ENCODE peak calls at places on chromosome 11, in eight cellular contexts. I is tibial nerve, W is AG20443, U is thyroid gland, L is fibroblast of the aortic adventitia, H is heart right ventricle, Y is endodermal cell, A is EL. R is an unnamed sample.
A peak's percentile ranks its signal among the peaks of the same experiment; 100 is the strongest.

GRCh38 chr11:10669258-10670033 is 24.1 kb downstream of the IRAG1 start:
- DNase-seq in L (peak; percentile 73), Y (no peak), H (no peak), W (peak; percentile 73), A (peak; percentile 75), I (no peak), U (no peak), R (no peak)

GRCh38 chr11:19766810-19767209 is 54.2 kb downstream of the NAV2 start:
- DNase-seq in U (no peak), L (peak; percentile 9), H (no peak), W (peak; percentile 62), I (no peak), Y (no peak), A (peak; percentile 50), R (peak; percentile 79)

GRCh38 chr11:83424376-83425136 is 138.4 kb upstream of the CCDC90B start:
- DNase-seq in Y (no peak), L (no peak), H (no peak), U (no peak), I (no peak), A (no peak), W (no peak), R (no peak)

GRCh38 chr11:85810521-85810870 is 445 bp downstream of the SYTL2 start:
- DNase-seq in Y (peak; percentile 61), A (no peak), H (no peak), I (no peak), L (no peak), U (peak; percentile 5), W (no peak), R (no peak)

GRCh38 chr11:116224889-116225200 is 547.9 kb downstream of the BUD13 start:
- DNase-seq in Y (no peak), W (no peak), U (no peak), L (no peak), H (no peak), I (no peak), A (no peak), R (no peak)

GRCh38 chr11:3205261-3206127 is 13.1 kb downstream of the MRGPRG start:
- DNase-seq in Y (no peak), H (no peak), A (no peak), L (peak; percentile 63), U (no peak), W (no peak), I (no peak), R (peak; percentile 84)

GRCh38 chr11:16785520-16786128 is 47.2 kb downstream of the C11orf58 start:
- DNase-seq in L (peak; percentile 83), I (peak; percentile 40), U (peak; percentile 79), A (peak; percentile 76), H (peak; percentile 36), W (peak; percentile 91), Y (peak; percentile 91), R (peak; percentile 95)

GRCh38 chr11:124113890-124114289 is 1.4 kb upstream of the VWA5A start:
- DNase-seq in H (no peak), L (peak; percentile 7), U (no peak), A (no peak), Y (no peak), W (peak; percentile 13), I (no peak), R (no peak)

GRCh38 chr11:102279641-102280170 is 37.6 kb upstream of the BIRC3 start:
- DNase-seq in A (peak; percentile 72), H (no peak), I (no peak), Y (no peak), U (no peak), W (peak; percentile 48), L (peak; percentile 70), R (peak; percentile 37)

GRCh38 chr11:34055218-34056000 is 3.9 kb downstream of the CAPRIN1 start:
- DNase-seq in U (no peak), L (no peak), H (no peak), A (no peak), Y (no peak), I (no peak), W (no peak), R (peak; percentile 48)

GRCh38 chr11:6229911-6230310 is 4.5 kb downstream of the FHIP1B start:
- DNase-seq in W (no peak), I (no peak), U (no peak), A (no peak), Y (no peak), H (no peak), L (no peak), R (no peak)

GRCh38 chr11:134742228-134742612 is 330.2 kb upstream of the B3GAT1 start:
- DNase-seq in U (no peak), I (no peak), L (peak; percentile 6), A (no peak), W (no peak), Y (no peak), H (no peak), R (no peak)

GRCh38 chr11:18495268-18495667 is 31.5 kb downstream of the TSG101 start:
- DNase-seq in A (no peak), W (no peak), I (no peak), U (no peak), Y (no peak), H (no peak), L (no peak), R (no peak)

GRCh38 chr11:76228122-76229000 is 22.1 kb upstream of the WNT11 start:
- DNase-seq in A (no peak), I (no peak), H (no peak), U (no peak), W (no peak), Y (no peak), L (no peak), R (no peak)

GRCh38 chr11:118305726-118306125 is 1.2 kb downstream of the CD3E start:
- DNase-seq in Y (no peak), H (no peak), U (no peak), I (no peak), W (no peak), A (no peak), L (no peak), R (no peak)

GRCh38 chr11:118434123-118434552 is 2.2 kb upstream of the KMT2A start:
- DNase-seq in H (no peak), L (peak; percentile 55), U (no peak), I (no peak), Y (no peak), W (peak; percentile 28), A (no peak), R (no peak)

GRCh38 chr11:19218801-19219460 is 17.1 kb upstream of the CSRP3 start:
- DNase-seq in A (no peak), H (peak; percentile 64), Y (no peak), I (no peak), U (no peak), L (peak; percentile 31), W (peak; percentile 22), R (no peak)

GRCh38 chr11:43681543-43681942 is 1.0 kb downstream of the HSD17B12 start:
- DNase-seq in I (no peak), Y (no peak), L (peak; percentile 39), W (no peak), U (no peak), A (peak; percentile 16), H (no peak), R (peak; percentile 38)

GRCh38 chr11:69986421-69987229 is 91.5 kb upstream of the ANO1 start:
- DNase-seq in Y (no peak), W (no peak), U (no peak), I (no peak), A (no peak), H (peak; percentile 40), L (no peak), R (peak; percentile 76)

GRCh38 chr11:100557830-100558611 is 129.1 kb upstream of the ARHGAP42 start:
- DNase-seq in H (no peak), L (no peak), U (no peak), W (peak; percentile 38), I (no peak), A (peak; percentile 68), Y (no peak), R (no peak)

GRCh38 chr11:66880484-66881211 is 23.8 kb downstream of the LRFN4 start:
- DNase-seq in I (no peak), U (peak; percentile 89), A (no peak), Y (no peak), H (no peak), W (no peak), L (no peak), R (peak; percentile 10)

GRCh38 chr11:59766542-59766941 is 11.4 kb downstream of the STX3 start:
- DNase-seq in W (no peak), U (no peak), A (no peak), Y (no peak), H (no peak), L (no peak), I (no peak), R (no peak)

GRCh38 chr11:86593833-86594232 is 78.6 kb downstream of the ME3 start:
- DNase-seq in W (no peak), Y (no peak), H (no peak), A (no peak), L (no peak), I (no peak), U (no peak), R (no peak)

GRCh38 chr11:11581493-11581880 is 40.3 kb downstream of the GALNT18 start:
- DNase-seq in A (no peak), L (no peak), U (no peak), H (no peak), I (no peak), W (no peak), Y (peak; percentile 14), R (no peak)

GRCh38 chr11:8049084-8049483 is 31.9 kb upstream of the TUB start:
- DNase-seq in H (no peak), A (no peak), Y (no peak), I (no peak), W (no peak), U (no peak), L (no peak), R (no peak)

GRCh38 chr11:65522640-65523322 is 2.1 kb upstream of the SCYL1 start:
- DNase-seq in L (no peak), I (no peak), U (no peak), Y (no peak), H (no peak), A (no peak), W (no peak), R (no peak)

GRCh38 chr11:18046116-18046777 is at the start of gene TPH1:
- DNase-seq in A (peak; percentile 33), W (peak; percentile 71), Y (peak; percentile 86), H (peak; percentile 50), I (no peak), L (peak; percentile 41), U (peak; percentile 70), R (peak; percentile 78)

GRCh38 chr11:45473491-45473890 is 187.3 kb upstream of the SYT13 start:
- DNase-seq in Y (peak; percentile 54), U (no peak), W (no peak), A (no peak), I (no peak), H (no peak), L (no peak), R (no peak)

GRCh38 chr11:115244314-115244713 is 259.9 kb downstream of the CADM1 start:
- DNase-seq in H (no peak), Y (no peak), I (no peak), W (no peak), A (no peak), U (no peak), L (no peak), R (no peak)

GRCh38 chr11:69174841-69175240 is 19.1 kb downstream of the SMIM38 start:
- DNase-seq in L (no peak), W (no peak), Y (no peak), I (no peak), U (no peak), H (no peak), A (no peak), R (no peak)